ENCODE peak calls at places on chromosomes 5 and 9, in eight cellular contexts. Z is SJSA1; N is adrenal gland; V is heart left ventricle; U is A673; B is A549; A is NT2/D1; Y is CD8-positive, alpha-beta T cell. E is an unnamed sample.
A peak's percentile ranks its signal among the peaks of the same experiment; 100 is the strongest.

GRCh38 chr9:81620009-81620405 is 69.3 kb downstream of the TLE1 start:
- DNase-seq in Z (no peak), N (no peak), V (no peak), U (no peak), B (no peak), A (no peak), Y (no peak), E (no peak)

GRCh38 chr5:68077349-68077894 is 138.1 kb upstream of the PIK3R1 start:
- DNase-seq in Z (no peak), N (no peak), V (no peak), U (no peak), B (no peak), A (no peak), Y (no peak), E (no peak)

GRCh38 chr5:162456096-162456495 is 388.5 kb downstream of the GABRG2 start:
- DNase-seq in Z (no peak), N (no peak), V (no peak), U (no peak), B (no peak), A (no peak), Y (no peak), E (no peak)

GRCh38 chr5:74149395-74149794 is 491.1 kb downstream of the ENC1 start:
- DNase-seq in Z (no peak), N (peak; percentile 70), V (no peak), U (no peak), B (no peak), A (no peak), Y (no peak), E (peak; percentile 93)

GRCh38 chr5:178360926-178361235 is 128.3 kb upstream of the PHYKPL start:
- DNase-seq in Z (no peak), N (no peak), V (no peak), U (no peak), B (no peak), A (no peak), Y (no peak), E (no peak)

GRCh38 chr5:103259705-103260355 is 1.3 kb downstream of the MACIR start:
- DNase-seq in Z (no peak), N (no peak), V (peak; percentile 71), U (peak; percentile 71), B (peak; percentile 28), A (no peak), Y (no peak), E (peak; percentile 32)

GRCh38 chr9:128153117-128153946 is 4.1 kb downstream of the LCN2 start:
- DNase-seq in Z (no peak), N (peak; percentile 12), V (peak; percentile 57), U (no peak), B (no peak), A (no peak), Y (no peak), E (no peak)

GRCh38 chr5:176812269-176813259 is 2.2 kb downstream of the UNC5A start:
- DNase-seq in Z (no peak), N (no peak), V (no peak), U (no peak), B (peak; percentile 80), A (no peak), Y (no peak), E (no peak)

GRCh38 chr5:44774279-44774880 is 34.4 kb upstream of the MRPS30 start:
- DNase-seq in Z (no peak), N (peak; percentile 14), V (no peak), U (peak; percentile 67), B (peak; percentile 14), A (no peak), Y (no peak), E (peak; percentile 56)

GRCh38 chr5:96312383-96312782 is 120.7 kb downstream of the PCSK1 start:
- DNase-seq in Z (no peak), N (no peak), V (no peak), U (no peak), B (no peak), A (no peak), Y (no peak), E (peak; percentile 58)

GRCh38 chr9:137772281-137772873 is 105.2 kb upstream of the CACNA1B start:
- DNase-seq in Z (no peak), N (no peak), V (no peak), U (no peak), B (no peak), A (no peak), Y (no peak), E (no peak)

GRCh38 chr9:12963537-12963936 is 188.7 kb downstream of the LURAP1L start:
- DNase-seq in Z (no peak), N (no peak), V (no peak), U (no peak), B (no peak), A (no peak), Y (no peak), E (no peak)

GRCh38 chr9:549425-549997 is 292.0 kb upstream of the DMRT1 start:
- DNase-seq in Z (no peak), N (no peak), V (no peak), U (no peak), B (no peak), A (no peak), Y (no peak), E (no peak)
- H3K4me1 ChIP-seq in Z (no peaks in the 10 kb centered on the region), N (peaks cover 18% of the 10 kb centered on the region), V (peaks cover 49% of the 10 kb centered on the region), U (no peaks in the 10 kb centered on the region), B (peaks cover 10% of the 10 kb centered on the region), A (peaks cover 8% of the 10 kb centered on the region), Y (peaks cover 10% of the 10 kb centered on the region), E (no peaks in the 10 kb centered on the region)

GRCh38 chr9:6566409-6567139 is 79.0 kb downstream of the GLDC start:
- DNase-seq in Z (peak; percentile 81), N (peak; percentile 69), V (no peak), U (peak; percentile 49), B (peak; percentile 89), A (no peak), Y (no peak), E (peak; percentile 95)
- H3K4me3 ChIP-seq in Z (no peak overlapping the region), N (no peak overlapping the region), V (no peak overlapping the region), U (no peak overlapping the region), B (peak overlapping the region; percentile 15), A (no peak overlapping the region), Y (no peak overlapping the region), E (peak overlapping the region; percentile 49)

GRCh38 chr5:159183247-159183646 is 26.1 kb downstream of the RNF145 start:
- DNase-seq in Z (no peak), N (no peak), V (no peak), U (no peak), B (no peak), A (no peak), Y (no peak), E (no peak)

GRCh38 chr5:159182691-159183090 is 26.7 kb downstream of the RNF145 start:
- DNase-seq in Z (no peak), N (no peak), V (no peak), U (no peak), B (no peak), A (no peak), Y (no peak), E (peak; percentile 80)

GRCh38 chr5:159185773-159186172 is 23.6 kb downstream of the RNF145 start:
- DNase-seq in Z (no peak), N (no peak), V (no peak), U (no peak), B (no peak), A (no peak), Y (no peak), E (no peak)

GRCh38 chr5:159184858-159185381 is 24.4 kb downstream of the RNF145 start:
- DNase-seq in Z (peak; percentile 90), N (no peak), V (no peak), U (peak; percentile 61), B (no peak), A (no peak), Y (no peak), E (peak; percentile 59)

DNA sequence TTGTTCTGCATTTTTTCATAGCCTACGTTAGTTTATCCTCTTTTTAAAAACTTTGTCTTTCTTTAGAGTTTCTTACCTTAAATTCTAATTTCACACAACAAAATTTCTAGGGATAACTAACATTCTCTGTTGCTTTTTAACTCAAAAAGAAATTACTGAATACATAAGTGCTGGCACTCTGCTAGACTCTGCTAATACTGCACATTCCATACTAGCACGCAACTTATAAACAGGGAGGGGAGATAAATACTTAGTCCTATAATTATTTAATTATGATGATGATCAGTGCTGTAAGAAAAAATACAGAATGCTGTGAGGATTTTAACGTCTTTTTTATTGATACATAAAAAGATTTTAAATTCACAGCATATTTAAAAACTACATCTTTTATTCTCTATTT is 25.1 kb downstream of the RNF145 start:
- DNase-seq in Z (no peak), N (no peak), V (no peak), U (no peak), B (no peak), A (no peak), Y (no peak), E (peak; percentile 60)
- H3K4me1 ChIP-seq in Z (peaks cover 89% of the 10 kb centered on the region), N (peaks cover 72% of the 10 kb centered on the region), V (peaks cover 59% of the 10 kb centered on the region), U (peaks cover 51% of the 10 kb centered on the region), B (peaks cover 98% of the 10 kb centered on the region), A (no peaks in the 10 kb centered on the region), Y (peaks cover 17% of the 10 kb centered on the region), E (peaks cover 43% of the 10 kb centered on the region)

DNA sequence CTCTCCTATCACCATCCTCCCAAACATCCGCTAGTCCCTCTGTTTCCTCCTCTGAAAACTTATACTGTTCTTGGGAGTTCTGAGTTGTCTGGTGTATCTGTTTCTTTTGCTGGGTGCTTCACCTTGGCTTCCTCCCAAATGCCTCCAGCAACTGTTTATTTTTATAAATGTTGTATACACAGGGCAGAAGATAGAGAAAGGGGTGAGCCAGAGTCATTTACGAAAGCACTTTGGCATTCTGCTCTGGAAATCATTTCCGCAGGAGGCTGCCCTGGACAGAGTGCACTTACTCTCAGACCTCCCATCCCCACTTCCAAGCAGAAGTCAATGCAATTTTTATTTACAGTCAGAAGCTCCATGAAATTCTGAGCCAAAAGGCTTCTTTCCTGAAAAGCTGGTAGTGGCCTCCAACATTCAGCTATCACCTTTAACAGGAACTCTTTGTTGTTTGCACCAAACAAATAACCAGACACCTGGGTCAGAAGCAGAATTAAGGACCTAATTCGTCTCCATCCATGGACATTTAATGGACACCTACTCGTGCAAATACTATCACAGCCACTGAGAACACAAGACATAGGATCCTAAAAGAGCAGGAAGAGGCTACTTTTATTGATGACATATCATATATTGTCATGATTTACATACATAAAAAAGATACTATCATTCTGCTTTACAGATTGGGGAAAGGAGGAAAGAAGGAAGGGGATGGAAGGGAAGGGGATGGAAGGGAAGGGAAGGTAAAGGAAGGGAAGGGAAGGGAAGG is 229.5 kb upstream of the PAPPA start:
- DNase-seq in Z (peak; percentile 83), N (peak; percentile 28), V (no peak), U (no peak), B (peak; percentile 67), A (no peak), Y (no peak), E (peak; percentile 99)
- H3K4me3 ChIP-seq in Z (no peak overlapping the region), N (no peak overlapping the region), V (no peak overlapping the region), U (no peak overlapping the region), B (no peak overlapping the region), A (no peak overlapping the region), Y (no peak overlapping the region), E (no peak overlapping the region)

GRCh38 chr9:114900937-114901802 is 29.2 kb downstream of the TNFSF8 start:
- DNase-seq in Z (no peak), N (no peak), V (no peak), U (no peak), B (no peak), A (no peak), Y (no peak), E (peak; percentile 47)
- H3K4me1 ChIP-seq in Z (peaks cover 29% of the 10 kb centered on the region), N (no peaks in the 10 kb centered on the region), V (no peaks in the 10 kb centered on the region), U (peaks cover 7% of the 10 kb centered on the region), B (peaks cover 21% of the 10 kb centered on the region), A (no peaks in the 10 kb centered on the region), Y (peaks cover 73% of the 10 kb centered on the region), E (peaks cover 19% of the 10 kb centered on the region)

E was measured in fibroblast of lung.